ENCODE peak calls at places on chromosome 13, in six cellular contexts. W is HCT116, Q is cardiac muscle cell, A is GM12864, G is neural progenitor cell, P is adrenal gland. R is an unnamed sample.

GRCh38 chr13:36288794-36289391 is 8.7 kb downstream of the CCDC169 start:
- DNase-seq in W (no peak), Q (peak; percentile 2), A (no peak), G (peak; percentile 25), P (no peak), R (no peak)

GRCh38 chr13:105050696-105051095 is 1484.8 kb downstream of the EFNB2 start:
- DNase-seq in W (no peak), Q (no peak), A (no peak), G (no peak), P (no peak), R (no peak)

GRCh38 chr13:107665926-107666458 is 549.3 kb downstream of the LIG4 start:
- DNase-seq in W (no peak), Q (no peak), A (no peak), G (no peak), P (no peak), R (no peak)

GRCh38 chr13:111572956-111573355 is 252.5 kb downstream of the TEX29 start:
- DNase-seq in W (no peak), Q (no peak), A (no peak), G (no peak), P (peak; percentile 62), R (peak; percentile 85)

GRCh38 chr13:76769238-76769859 is 116.9 kb downstream of the KCTD12 start:
- DNase-seq in W (no peak), Q (no peak), A (no peak), G (no peak), P (no peak), R (no peak)

GRCh38 chr13:107993239-107993948 is 221.9 kb downstream of the LIG4 start:
- DNase-seq in W (no peak), Q (no peak), A (no peak), G (no peak), P (no peak), R (no peak)

GRCh38 chr13:84430015-84430414 is 547.7 kb upstream of the SLITRK1 start:
- DNase-seq in W (no peak), Q (no peak), A (no peak), G (no peak), P (no peak), R (no peak)

GRCh38 chr13:110216403-110217041 is 90.4 kb downstream of the COL4A1 start:
- DNase-seq in W (no peak), Q (no peak), A (no peak), G (no peak), P (peak; percentile 77), R (no peak)

GRCh38 chr13:84439108-84439507 is 556.8 kb upstream of the SLITRK1 start:
- DNase-seq in W (no peak), Q (no peak), A (no peak), G (no peak), P (no peak), R (no peak)

GRCh38 chr13:39263033-39263432 is 224.8 kb downstream of the NHLRC3 start:
- DNase-seq in W (peak; percentile 24), Q (peak; percentile 58), A (peak; percentile 22), G (peak; percentile 49), P (peak; percentile 83), R (peak; percentile 55)

GRCh38 chr13:111361873-111362648 is 41.6 kb downstream of the TEX29 start:
- DNase-seq in W (no peak), Q (no peak), A (no peak), G (no peak), P (no peak), R (no peak)

GRCh38 chr13:46728777-46729176 is 68.2 kb downstream of the ESD start:
- DNase-seq in W (no peak), Q (no peak), A (peak; percentile 7), G (peak; percentile 29), P (no peak), R (no peak)
- TF ChIP-seq CTCF in W (peak; percentile 35), Q (no peak), A (peak; percentile 26), G (peak; percentile 36), P (no peak), R (peak; percentile 16)

DNA sequence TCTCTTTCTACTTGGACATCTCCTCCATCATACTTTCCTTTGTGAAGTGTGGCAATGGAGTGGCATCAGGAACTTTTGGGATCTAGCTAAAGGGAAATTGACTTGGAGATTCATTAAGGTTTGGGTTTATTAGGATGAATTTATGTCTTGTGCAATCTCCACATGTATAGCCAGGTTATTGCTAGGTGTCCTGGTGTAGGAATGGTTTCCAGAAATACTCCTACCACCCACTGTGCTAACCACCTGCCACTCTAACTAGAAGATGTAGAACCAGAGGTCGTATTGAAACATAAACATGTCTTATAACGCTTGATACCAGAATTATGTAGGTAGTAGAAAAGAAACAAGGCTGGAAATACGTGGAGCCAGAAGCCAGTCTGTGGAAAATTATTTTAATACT is 38.1 kb upstream of the MED4 start:
- DNase-seq in W (no peak), Q (no peak), A (no peak), G (no peak), P (no peak), R (no peak)
- TF ChIP-seq CTCF in W (no peak), Q (no peak), A (no peak), G (no peak), P (no peak), R (no peak)

DNA sequence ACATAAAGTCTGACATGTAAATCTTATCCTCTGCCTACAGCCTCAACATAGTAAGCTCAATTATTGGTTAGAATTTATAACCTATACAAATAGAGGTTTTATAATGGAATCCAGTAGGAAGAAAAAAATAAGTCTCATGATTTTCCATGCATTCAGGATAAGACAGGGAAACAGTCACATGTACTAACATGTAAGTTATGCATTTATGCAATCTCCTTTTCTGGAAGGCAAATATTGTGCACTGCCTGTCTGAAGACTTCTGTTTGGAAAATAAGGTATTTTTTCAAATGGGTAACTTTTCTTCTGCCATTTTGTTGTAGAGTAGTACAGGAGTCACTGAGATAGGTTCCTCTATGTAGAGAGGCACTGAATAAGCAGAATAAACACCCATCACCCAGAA is 92.7 kb downstream of the NALCN start:
- DNase-seq in W (no peak), Q (no peak), A (no peak), G (no peak), P (no peak), R (no peak)
- TF ChIP-seq CTCF in W (no peak), Q (no peak), A (no peak), G (no peak), P (no peak), R (no peak)

GRCh38 chr13:88887045-88887662 is 1216.0 kb downstream of the SLITRK5 start:
- DNase-seq in W (no peak), Q (peak; percentile 2), A (no peak), G (peak; percentile 10), P (no peak), R (no peak)
- TF ChIP-seq CTCF in W (peak; percentile 11), Q (no peak), A (no peak), G (peak; percentile 19), P (no peak), R (no peak)

GRCh38 chr13:106533101-106533939 is 2.1 kb downstream of the EFNB2 start:
- DNase-seq in W (no peak), Q (peak; percentile 92), A (no peak), G (peak; percentile 93), P (peak; percentile 90), R (peak; percentile 95)
- TF ChIP-seq CTCF in W (peak; percentile 42), Q (peak; percentile 48), A (no peak), G (peak; percentile 64), P (no peak), R (peak; percentile 49)

DNA sequence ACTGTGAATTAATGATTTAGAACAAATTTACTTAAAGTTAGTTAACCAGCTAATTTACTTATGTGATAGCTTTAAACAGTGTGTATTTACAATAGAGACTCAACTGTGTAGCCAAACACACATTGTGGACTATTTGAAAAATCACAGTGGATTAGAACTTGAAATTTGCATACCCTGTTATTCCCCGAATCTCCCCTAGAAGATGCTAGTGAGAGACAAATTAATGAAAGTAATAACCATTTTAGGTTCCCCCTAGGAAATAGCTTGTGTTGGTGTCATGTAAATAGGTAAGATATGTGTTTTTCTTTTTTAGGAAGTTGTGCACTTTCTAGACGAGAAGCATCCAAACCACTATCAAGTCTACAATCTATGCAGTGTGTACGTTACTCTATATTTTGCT is 98.5 kb downstream of the C1QTNF9 start:
- DNase-seq in W (no peak), Q (no peak), A (no peak), G (no peak), P (no peak), R (no peak)
- TF ChIP-seq CTCF in W (peak; percentile 41), Q (peak; percentile 24), A (peak; percentile 36), G (peak; percentile 23), P (no peak), R (no peak)

GRCh38 chr13:31540316-31540715 is 199.0 kb upstream of the RXFP2 start:
- DNase-seq in W (no peak), Q (no peak), A (no peak), G (no peak), P (no peak), R (no peak)

GRCh38 chr13:31543190-31543589 is 196.1 kb upstream of the RXFP2 start:
- DNase-seq in W (no peak), Q (no peak), A (no peak), G (no peak), P (no peak), R (no peak)

GRCh38 chr13:31538067-31539042 is 201.0 kb upstream of the RXFP2 start:
- DNase-seq in W (peak; percentile 8), Q (peak; percentile 37), A (no peak), G (peak; percentile 59), P (no peak), R (no peak)
- TF ChIP-seq CTCF in W (peak; percentile 63), Q (peak; percentile 71), A (peak; percentile 16), G (peak; percentile 73), P (peak; percentile 37), R (peak; percentile 47)

DNA sequence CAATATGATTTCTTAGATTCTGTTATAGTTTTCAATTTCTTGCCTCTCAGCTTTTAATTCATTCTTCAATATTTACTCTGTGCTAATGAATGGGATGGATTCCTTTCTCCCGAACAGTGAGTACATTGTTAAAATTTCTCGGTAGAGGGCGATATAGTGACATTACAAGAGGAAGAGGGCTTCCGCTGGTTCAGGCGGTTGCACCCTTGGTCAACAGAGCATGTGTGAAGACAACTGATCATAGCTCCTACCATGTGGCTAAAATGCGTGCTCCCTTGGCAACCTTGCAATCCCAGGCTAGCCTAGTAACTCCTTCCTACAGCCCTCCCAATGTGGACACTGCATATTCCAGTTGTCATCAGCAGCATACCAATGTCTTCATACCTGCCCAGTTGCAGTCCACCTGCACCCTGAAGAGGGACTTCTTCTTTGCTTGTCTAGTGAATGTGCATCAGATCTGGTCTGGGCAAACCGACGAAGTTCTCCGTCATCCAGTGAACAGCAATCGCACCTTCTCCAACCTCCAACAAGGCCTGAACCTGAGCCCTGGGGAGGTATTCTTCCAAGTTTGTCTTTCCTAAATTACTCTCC is 653.0 kb upstream of the GPC6 start:
- DNase-seq in W (no peak), Q (peak; percentile 78), A (no peak), G (peak; percentile 76), P (no peak), R (peak; percentile 31)
- TF ChIP-seq CTCF in W (no peak), Q (peak; percentile 46), A (no peak), G (peak; percentile 70), P (no peak), R (peak; percentile 67)

GRCh38 chr13:48398450-48399095 is 14.3 kb downstream of the LPAR6 start:
- DNase-seq in W (no peak), Q (no peak), A (no peak), G (no peak), P (no peak), R (no peak)

GRCh38 chr13:48400090-48400694 is 12.7 kb downstream of the LPAR6 start:
- DNase-seq in W (no peak), Q (no peak), A (no peak), G (no peak), P (no peak), R (no peak)

GRCh38 chr13:48402325-48402962 is 10.5 kb downstream of the LPAR6 start:
- DNase-seq in W (no peak), Q (no peak), A (no peak), G (no peak), P (no peak), R (no peak)

GRCh38 chr13:48401480-48401879 is 11.4 kb downstream of the LPAR6 start:
- DNase-seq in W (no peak), Q (no peak), A (no peak), G (no peak), P (no peak), R (no peak)

GRCh38 chr13:48400820-48401219 is 12.1 kb downstream of the LPAR6 start:
- DNase-seq in W (no peak), Q (no peak), A (no peak), G (no peak), P (no peak), R (no peak)
- TF ChIP-seq CTCF in W (no peak), Q (peak; percentile 13), A (no peak), G (no peak), P (no peak), R (no peak)